ENCODE peak calls at places on chromosomes 12 and 14, in six cellular contexts. T, R, Z, B, S and L are unnamed samples.
A peak's percentile ranks its signal among the peaks of the same experiment; 100 is the strongest.

GRCh38 chr12:46788247-46788887 is 37.4 kb downstream of the SLC38A4 start:
- DNase-seq in T (peak; percentile 31), R (no peak), Z (no peak), B (no peak), S (no peak), L (peak; percentile 25)

GRCh38 chr14:80940146-80940545 is 1.4 kb downstream of the CEP128 start:
- DNase-seq in T (no peak), R (no peak), Z (no peak), B (no peak), S (no peak), L (no peak)

GRCh38 chr12:115464008-115464672 is 780.2 kb upstream of the TBX3 start:
- DNase-seq in T (no peak), R (no peak), Z (peak; percentile 71), B (no peak), S (no peak), L (no peak)

GRCh38 chr12:113044516-113044915 is 12.0 kb upstream of the DTX1 start:
- DNase-seq in T (no peak), R (no peak), Z (no peak), B (no peak), S (no peak), L (no peak)

GRCh38 chr12:44874981-44875416 is 1.1 kb downstream of the NELL2 start:
- DNase-seq in T (no peak), R (no peak), Z (no peak), B (no peak), S (no peak), L (no peak)

GRCh38 chr14:36747411-36748184 is 85.9 kb downstream of the PAX9 start:
- DNase-seq in T (peak; percentile 4), R (no peak), Z (no peak), B (no peak), S (no peak), L (no peak)

GRCh38 chr12:20463920-20464524 is 95.7 kb downstream of the PDE3A start:
- DNase-seq in T (peak; percentile 32), R (no peak), Z (no peak), B (no peak), S (no peak), L (peak; percentile 47)

GRCh38 chr14:43914041-43914693 is 592.9 kb downstream of the FSCB start:
- DNase-seq in T (no peak), R (no peak), Z (no peak), B (no peak), S (no peak), L (no peak)

GRCh38 chr14:64745511-64746041 is 41.4 kb downstream of the PLEKHG3 start:
- DNase-seq in T (peak; percentile 75), R (no peak), Z (no peak), B (no peak), S (no peak), L (peak; percentile 28)

GRCh38 chr14:64225156-64225757 is 68.9 kb downstream of the ESR2 start:
- DNase-seq in T (no peak), R (no peak), Z (no peak), B (no peak), S (no peak), L (no peak)

GRCh38 chr14:105635560-105635959 is 109.2 kb downstream of the TMEM121 start:
- DNase-seq in T (no peak), R (no peak), Z (no peak), B (no peak), S (no peak), L (no peak)

GRCh38 chr14:78314484-78314883 is 144.3 kb downstream of the NRXN3 start:
- DNase-seq in T (no peak), R (no peak), Z (no peak), B (no peak), S (no peak), L (no peak)

GRCh38 chr12:88993655-88994054 is 358.6 kb downstream of the DUSP6 start:
- DNase-seq in T (peak; percentile 68), R (peak; percentile 31), Z (peak; percentile 5), B (no peak), S (no peak), L (peak; percentile 64)

GRCh38 chr12:102023343-102023930 is 38.4 kb downstream of the WASHC3 start:
- DNase-seq in T (peak; percentile 60), R (peak; percentile 20), Z (no peak), B (no peak), S (no peak), L (peak; percentile 46)

GRCh38 chr12:9725471-9725870 is 7.4 kb downstream of the CLECL1 start:
- DNase-seq in T (no peak), R (no peak), Z (no peak), B (no peak), S (no peak), L (no peak)

GRCh38 chr12:65495233-65495632 is 216.8 kb downstream of the MSRB3 start:
- DNase-seq in T (peak; percentile 80), R (no peak), Z (no peak), B (no peak), S (no peak), L (peak; percentile 92)

GRCh38 chr14:92040431-92041040 is 677 bp upstream of the TRIP11 start:
- DNase-seq in T (peak; percentile 46), R (no peak), Z (peak; percentile 24), B (no peak), S (no peak), L (peak; percentile 59)

GRCh38 chr12:22029991-22030390 is 16.0 kb upstream of the CMAS start:
- DNase-seq in T (no peak), R (no peak), Z (no peak), B (no peak), S (no peak), L (no peak)

GRCh38 chr12:62604856-62605255 is 138.2 kb downstream of the MON2 start:
- DNase-seq in T (peak; percentile 42), R (no peak), Z (no peak), B (no peak), S (no peak), L (peak; percentile 67)

GRCh38 chr14:104602315-104602932 is 2.1 kb downstream of the TMEM179 start:
- DNase-seq in T (no peak), R (no peak), Z (no peak), B (no peak), S (no peak), L (no peak)

GRCh38 chr12:121816925-121817647 is 13.3 kb downstream of the SETD1B start:
- DNase-seq in T (no peak), R (no peak), Z (no peak), B (no peak), S (no peak), L (no peak)

GRCh38 chr12:121820056-121820455 is 16.2 kb downstream of the SETD1B start:
- DNase-seq in T (no peak), R (no peak), Z (no peak), B (no peak), S (no peak), L (no peak)

GRCh38 chr12:121815221-121815620 is 11.4 kb downstream of the SETD1B start:
- DNase-seq in T (no peak), R (no peak), Z (no peak), B (no peak), S (no peak), L (no peak)

GRCh38 chr12:121819212-121819949 is 15.6 kb downstream of the SETD1B start:
- DNase-seq in T (no peak), R (no peak), Z (no peak), B (no peak), S (no peak), L (no peak)

DNA sequence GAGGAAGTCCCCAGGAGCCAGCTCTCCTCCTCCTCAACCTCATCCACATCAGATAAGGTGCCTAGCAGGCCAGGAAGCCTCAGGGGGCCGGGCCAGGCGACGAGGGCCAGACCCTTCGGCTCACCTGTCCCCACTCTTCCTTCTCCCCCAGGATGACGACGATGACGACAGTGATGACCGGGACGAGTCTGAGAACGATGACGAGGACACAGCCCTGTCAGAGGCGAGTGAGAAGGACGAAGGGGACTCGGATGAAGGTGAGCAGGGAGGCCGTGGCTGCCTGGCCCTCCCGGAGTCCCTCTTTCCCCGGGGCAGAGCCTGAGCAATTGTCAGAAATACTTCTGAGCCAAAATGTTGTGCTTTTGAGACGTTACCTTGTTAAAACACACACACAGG is 13.8 kb downstream of the SETD1B start:
- DNase-seq in T (no peak), R (no peak), Z (no peak), B (no peak), S (no peak), L (no peak)
- H3K36me3 ChIP-seq in T (peaks cover 84% of the 10 kb centered on the region), R (peaks cover 52% of the 10 kb centered on the region), Z (peaks cover 22% of the 10 kb centered on the region), B (peaks cover 87% of the 10 kb centered on the region), S (peaks cover 64% of the 10 kb centered on the region), L (peaks cover 48% of the 10 kb centered on the region)

GRCh38 chr14:94043756-94044475 is 17.8 kb downstream of the OTUB2 start:
- DNase-seq in T (no peak), R (no peak), Z (no peak), B (no peak), S (no peak), L (no peak)
- H3K36me3 ChIP-seq in T (peaks cover 90% of the 10 kb centered on the region), R (peaks cover 27% of the 10 kb centered on the region), Z (no peaks in the 10 kb centered on the region), B (peaks cover 44% of the 10 kb centered on the region), S (peaks cover 9% of the 10 kb centered on the region), L (peaks cover 16% of the 10 kb centered on the region)

DNA sequence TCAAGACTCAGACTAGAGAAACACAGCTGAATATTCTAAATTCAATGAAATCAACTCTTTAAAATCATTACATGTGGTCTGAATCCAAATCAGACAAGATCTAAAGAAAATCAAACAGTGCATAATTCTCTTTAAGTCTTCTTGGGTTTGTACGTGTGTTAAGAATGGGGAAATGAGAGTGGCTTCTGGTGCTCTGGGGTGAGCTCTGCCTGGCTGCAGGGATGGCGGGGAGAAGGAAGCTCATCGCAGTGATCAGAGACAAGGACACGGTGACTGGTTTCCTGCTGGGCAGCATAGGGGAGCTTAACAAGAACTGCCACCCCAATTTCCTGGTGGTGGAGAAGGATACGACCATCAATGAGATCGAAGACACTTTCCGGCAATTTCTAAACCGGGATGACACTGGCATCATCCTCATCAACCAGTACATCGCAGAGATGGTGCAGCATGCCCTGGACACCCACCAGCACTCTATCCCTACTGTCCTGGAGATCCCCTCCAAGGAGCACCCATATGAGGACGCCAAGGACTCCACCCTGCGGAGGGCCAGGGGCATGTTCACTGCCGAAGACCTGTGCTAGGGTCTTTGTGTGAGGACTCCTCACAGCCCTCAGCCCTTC is 20.9 kb downstream of the SENP1 start:
- DNase-seq in T (no peak), R (no peak), Z (no peak), B (no peak), S (no peak), L (no peak)
- H3K36me3 ChIP-seq in T (peaks cover 17% of the 10 kb centered on the region), R (peaks cover 2% of the 10 kb centered on the region), Z (no peaks in the 10 kb centered on the region), B (peaks cover 84% of the 10 kb centered on the region), S (peaks cover 4% of the 10 kb centered on the region), L (peaks cover 8% of the 10 kb centered on the region)

DNA sequence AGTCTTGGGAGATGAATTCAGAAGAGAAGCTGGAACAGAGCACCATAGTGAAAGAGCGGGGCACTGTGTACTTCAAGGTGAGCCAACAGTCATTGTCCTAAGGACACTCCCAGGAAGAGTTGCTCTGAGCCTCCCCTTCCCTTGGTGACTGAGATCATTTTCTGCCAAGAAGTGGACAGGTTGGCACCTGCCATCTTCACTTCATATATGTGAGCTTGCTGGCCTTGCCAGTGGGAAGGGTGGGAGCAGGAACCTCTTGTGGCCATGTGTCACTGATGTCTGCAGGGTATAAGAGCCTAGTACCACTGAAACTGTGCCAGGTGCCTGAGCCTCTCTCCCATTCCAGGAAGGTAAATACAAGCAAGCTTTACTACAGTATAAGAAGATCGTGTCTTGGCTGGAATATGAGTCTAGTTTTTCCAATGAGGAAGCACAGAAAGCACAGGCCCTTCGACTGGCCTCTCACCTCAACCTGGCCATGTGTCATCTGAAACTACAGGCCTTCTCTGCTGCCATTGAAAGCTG is 5.3 kb downstream of the FKBP4 start:
- DNase-seq in T (no peak), R (no peak), Z (peak; percentile 55), B (no peak), S (no peak), L (no peak)
- H3K36me3 ChIP-seq in T (peaks cover 48% of the 10 kb centered on the region), R (peaks cover 24% of the 10 kb centered on the region), Z (peaks cover 8% of the 10 kb centered on the region), B (peaks cover 80% of the 10 kb centered on the region), S (peaks cover 43% of the 10 kb centered on the region), L (peaks cover 31% of the 10 kb centered on the region)